ENCODE peak calls at places on chromosomes 1 and 21, in four cellular contexts. One of them, this sample, is unnamed.
A peak's percentile ranks its signal among the peaks of the same experiment; 100 is the strongest.

GRCh38 chr1:41366428-41367101 is 5.3 kb downstream of the FOXO6 start:
- DNase-seq in PC-3: no peak
- DNase-seq in brain pericyte: no peak
- DNase-seq in GM04504: no peak
- DNase-seq in this sample: peak; percentile 53

GRCh38 chr1:217091601-217092000 is 368.4 kb upstream of the ESRRG start:
- DNase-seq in GM04504: no peak
- DNase-seq in PC-3: no peak
- DNase-seq in brain pericyte: no peak
- DNase-seq in this sample: no peak

GRCh38 chr1:100038401-100039306 is 68.9 kb downstream of the SLC35A3 start:
- DNase-seq in PC-3: peak; percentile 51
- DNase-seq in GM04504: peak; percentile 38
- DNase-seq in brain pericyte: no peak
- DNase-seq in this sample: peak; percentile 37

GRCh38 chr21:25986928-25987327 is 183.6 kb downstream of the APP start:
- DNase-seq in PC-3: no peak
- DNase-seq in GM04504: no peak
- DNase-seq in brain pericyte: no peak
- DNase-seq in this sample: no peak

GRCh38 chr1:156750191-156750931 is 1.1 kb downstream of the HDGF start:
- DNase-seq in brain pericyte: no peak
- DNase-seq in GM04504: no peak
- DNase-seq in PC-3: peak; percentile 84
- DNase-seq in this sample: peak; percentile 68

GRCh38 chr1:8477983-8478362 is 160.1 kb downstream of the SLC45A1 start:
- DNase-seq in brain pericyte: no peak
- DNase-seq in PC-3: no peak
- DNase-seq in GM04504: no peak
- DNase-seq in this sample: no peak

GRCh38 chr1:164813781-164814180 is 254.8 kb downstream of the PBX1 start:
- DNase-seq in PC-3: no peak
- DNase-seq in brain pericyte: no peak
- DNase-seq in GM04504: no peak
- DNase-seq in this sample: no peak

GRCh38 chr1:234970731-234971476 is 157.7 kb downstream of the TOMM20 start:
- DNase-seq in GM04504: peak; percentile 85
- DNase-seq in PC-3: peak; percentile 29
- DNase-seq in brain pericyte: peak; percentile 97
- DNase-seq in this sample: no peak

GRCh38 chr1:44507490-44508396 is 102.7 kb downstream of the RNF220 start:
- DNase-seq in brain pericyte: no peak
- DNase-seq in PC-3: no peak
- DNase-seq in GM04504: no peak
- DNase-seq in this sample: no peak

GRCh38 chr1:91325456-91325855 is 79.2 kb downstream of the HFM1 start:
- DNase-seq in PC-3: no peak
- DNase-seq in GM04504: no peak
- DNase-seq in brain pericyte: no peak
- DNase-seq in this sample: no peak

GRCh38 chr1:22906968-22907367 is 65.7 kb downstream of the LACTBL1 start:
- DNase-seq in GM04504: no peak
- DNase-seq in brain pericyte: no peak
- DNase-seq in PC-3: no peak
- DNase-seq in this sample: no peak

GRCh38 chr1:225657462-225657989 is 4.6 kb upstream of the ENAH start:
- DNase-seq in PC-3: peak; percentile 91
- DNase-seq in brain pericyte: no peak
- DNase-seq in GM04504: peak; percentile 54
- DNase-seq in this sample: peak; percentile 20

GRCh38 chr1:185401019-185401418 is 84.0 kb upstream of the IVNS1ABP start:
- DNase-seq in GM04504: no peak
- DNase-seq in brain pericyte: peak; percentile 48
- DNase-seq in PC-3: no peak
- DNase-seq in this sample: peak; percentile 45

GRCh38 chr1:52907068-52907811 is 14.3 kb downstream of the ECHDC2 start:
- DNase-seq in GM04504: no peak
- DNase-seq in PC-3: peak; percentile 36
- DNase-seq in brain pericyte: no peak
- DNase-seq in this sample: peak; percentile 63

GRCh38 chr1:113683384-113684152 is 75.7 kb downstream of the PHTF1 start:
- DNase-seq in PC-3: no peak
- DNase-seq in GM04504: no peak
- DNase-seq in brain pericyte: no peak
- DNase-seq in this sample: no peak

GRCh38 chr1:115977481-115978258 is 1.4 kb downstream of the SLC22A15 start:
- DNase-seq in GM04504: peak; percentile 62
- DNase-seq in brain pericyte: no peak
- DNase-seq in PC-3: peak; percentile 56
- DNase-seq in this sample: peak; percentile 70

GRCh38 chr1:152048641-152048970 is 11.8 kb upstream of the S100A11 start:
- DNase-seq in PC-3: no peak
- DNase-seq in brain pericyte: no peak
- DNase-seq in GM04504: no peak
- DNase-seq in this sample: no peak

GRCh38 chr1:84086189-84086588 is 57.9 kb upstream of the PRKACB start:
- DNase-seq in PC-3: no peak
- DNase-seq in GM04504: no peak
- DNase-seq in brain pericyte: no peak
- DNase-seq in this sample: no peak

GRCh38 chr1:153220606-153221303 is 3.4 kb downstream of the PRR9 start:
- DNase-seq in brain pericyte: no peak
- DNase-seq in PC-3: no peak
- DNase-seq in GM04504: no peak
- DNase-seq in this sample: no peak

GRCh38 chr1:31383967-31384366 is 11.1 kb upstream of the FABP3 start:
- DNase-seq in brain pericyte: no peak
- DNase-seq in PC-3: no peak
- DNase-seq in GM04504: no peak
- DNase-seq in this sample: no peak

GRCh38 chr1:156664949-156665411 is 12.2 kb downstream of the NES start:
- DNase-seq in PC-3: no peak
- DNase-seq in GM04504: no peak
- DNase-seq in brain pericyte: no peak
- DNase-seq in this sample: no peak